ENCODE peak calls at places on chromosome 1, in nine cellular contexts. V is K562, F is neuronal stem cell, A is mesendoderm, J is PC-3, O is adipocyte, G is neural progenitor cell, T is HCT116, Q is NT2/D1. Z is an unnamed sample.

GRCh38 chr1:8097077-8097799 is 71.1 kb upstream of the ERRFI1 start:
- DNase-seq in V (no peak), T (peak; percentile 98), F (no peak), O (peak; percentile 78), Q (no peak), G (no peak), J (peak; percentile 98), A (no peak), Z (no peak)

GRCh38 chr1:245673920-245674414 is 519.2 kb downstream of the KIF26B start:
- DNase-seq in Q (no peak), T (no peak), G (no peak), F (no peak), O (peak; percentile 17), V (no peak), J (peak; percentile 13), A (no peak), Z (no peak)

GRCh38 chr1:65477414-65478378 is 57.2 kb downstream of the LEPR start:
- DNase-seq in J (no peak), T (no peak), F (no peak), G (no peak), O (peak; percentile 48), Q (no peak), V (no peak), A (no peak), Z (no peak)

GRCh38 chr1:1088036-1088800 is 14.1 kb upstream of the RNF223 start:
- DNase-seq in V (no peak), T (no peak), J (no peak), A (no peak), G (no peak), Q (no peak), O (no peak), F (no peak), Z (no peak)

GRCh38 chr1:57017201-57017600 is 51.4 kb upstream of the C8B start:
- DNase-seq in G (no peak), A (peak; percentile 51), F (peak; percentile 37), O (no peak), V (no peak), Q (peak; percentile 67), J (peak; percentile 8), T (no peak), Z (no peak)

GRCh38 chr1:172356620-172357019 is 63.9 kb upstream of the C1orf105 start:
- DNase-seq in J (peak; percentile 95), A (no peak), G (no peak), F (no peak), V (no peak), Q (no peak), T (peak; percentile 56), O (peak; percentile 51), Z (no peak)

GRCh38 chr1:101115112-101115511 is 89.5 kb upstream of the DPH5 start:
- DNase-seq in F (no peak), G (no peak), A (no peak), Q (no peak), J (no peak), T (no peak), O (no peak), V (no peak), Z (no peak)

GRCh38 chr1:102919659-102920058 is 188.7 kb downstream of the COL11A1 start:
- DNase-seq in V (no peak), O (peak; percentile 65), J (peak; percentile 35), A (no peak), T (no peak), G (no peak), F (no peak), Q (no peak), Z (no peak)

GRCh38 chr1:228446849-228447248 is 30.2 kb upstream of the TRIM17 start:
- DNase-seq in O (no peak), G (peak; percentile 55), Q (no peak), F (no peak), V (no peak), T (no peak), J (no peak), A (no peak), Z (no peak)

GRCh38 chr1:87449348-87449963 is 120.8 kb downstream of the LMO4 start:
- DNase-seq in V (no peak), A (no peak), J (peak; percentile 30), Q (no peak), F (no peak), O (no peak), T (no peak), G (no peak), Z (no peak)

GRCh38 chr1:87451229-87451900 is 122.7 kb downstream of the LMO4 start:
- DNase-seq in O (peak; percentile 8), Q (no peak), T (no peak), A (no peak), V (no peak), G (no peak), F (no peak), J (no peak), Z (no peak)

GRCh38 chr1:87450615-87451209 is 122.0 kb downstream of the LMO4 start:
- DNase-seq in Q (no peak), J (peak; percentile 29), F (no peak), V (peak; percentile 11), A (peak; percentile 57), G (peak; percentile 36), O (no peak), T (no peak), Z (no peak)

GRCh38 chr1:87452648-87453047 is 124.0 kb downstream of the LMO4 start:
- DNase-seq in V (no peak), T (no peak), G (no peak), F (no peak), J (no peak), A (no peak), O (no peak), Q (no peak), Z (no peak)

DNA sequence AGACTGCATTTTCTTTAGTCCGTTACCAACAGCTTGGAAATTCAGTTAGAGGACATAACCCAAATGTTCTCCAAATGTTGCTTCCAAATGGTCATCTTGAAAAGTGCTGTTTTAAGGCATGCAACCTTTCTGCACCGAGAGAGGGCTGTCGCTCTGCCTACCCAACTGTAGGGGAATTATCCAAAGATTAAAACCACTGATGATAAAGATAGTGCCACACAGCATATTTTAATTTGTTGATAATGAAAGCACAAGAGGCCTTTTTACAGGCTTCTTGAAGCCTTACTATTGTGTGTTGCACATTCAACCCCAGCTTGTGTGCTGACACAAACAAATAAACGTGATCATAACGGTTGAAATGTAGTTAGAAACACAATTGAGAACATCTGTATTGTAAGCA is 121.5 kb downstream of the LMO4 start:
- DNase-seq in Q (no peak), V (no peak), F (no peak), J (no peak), G (no peak), A (no peak), T (no peak), O (no peak), Z (no peak)
- H3K9ac ChIP-seq in Q (no peak overlapping the region), V (no peak overlapping the region), F (no peak overlapping the region), J (no peak overlapping the region), G (no peak overlapping the region), A (no peak overlapping the region), T (no peak overlapping the region), O (no peak overlapping the region), Z (no peak overlapping the region)

GRCh38 chr1:167634435-167634834 is 4.4 kb downstream of the RCSD1 start:
- DNase-seq in F (no peak), G (no peak), Q (no peak), J (peak; percentile 91), T (no peak), V (no peak), A (no peak), O (no peak), Z (no peak)
- H3K27me3 ChIP-seq in F (peaks cover 2% of the 10 kb centered on the region), G (peaks cover 70% of the 10 kb centered on the region), Q (peaks cover 46% of the 10 kb centered on the region), J (peaks cover 41% of the 10 kb centered on the region), T (no peaks in the 10 kb centered on the region), V (no peaks in the 10 kb centered on the region), A (peaks cover 3% of the 10 kb centered on the region), O (peaks cover 17% of the 10 kb centered on the region), Z (no peaks in the 10 kb centered on the region)

GRCh38 chr1:224544711-224545110 is 71.4 kb upstream of the CNIH3 start:
- DNase-seq in J (no peak), T (no peak), A (no peak), F (no peak), Q (no peak), G (no peak), O (no peak), V (no peak), Z (no peak)

GRCh38 chr1:224544276-224544675 is 71.8 kb upstream of the CNIH3 start:
- DNase-seq in F (no peak), T (no peak), G (no peak), Q (no peak), J (no peak), V (no peak), O (no peak), A (no peak), Z (no peak)

GRCh38 chr1:224542783-224543440 is 73.2 kb upstream of the CNIH3 start:
- DNase-seq in Q (peak; percentile 46), A (peak; percentile 86), G (no peak), J (peak; percentile 99), O (peak; percentile 62), T (peak; percentile 84), F (no peak), V (peak; percentile 66), Z (peak; percentile 68)

GRCh38 chr1:224541901-224542610 is 74.1 kb upstream of the CNIH3 start:
- DNase-seq in Q (no peak), T (no peak), J (peak; percentile 68), V (no peak), F (no peak), G (no peak), A (no peak), O (no peak), Z (no peak)

DNA sequence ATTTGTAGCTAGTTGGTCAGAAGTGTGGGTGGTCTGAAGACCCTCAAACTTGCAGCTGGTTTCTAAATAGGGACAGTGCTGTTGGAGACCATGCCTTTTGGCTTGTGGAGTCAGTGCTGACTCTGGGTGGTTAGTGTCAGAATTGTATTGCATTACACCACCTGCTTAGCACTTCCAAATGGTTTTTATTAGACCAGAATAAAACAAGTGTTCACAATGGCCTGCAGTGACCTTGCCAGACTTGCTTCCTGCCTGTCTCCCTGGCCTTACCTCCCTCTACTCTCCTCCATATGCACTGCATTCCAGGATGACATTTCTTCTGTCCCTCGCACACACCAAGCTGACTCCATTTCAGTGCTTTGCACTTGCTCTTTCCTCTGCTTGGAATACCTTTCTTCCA is 72.7 kb upstream of the CNIH3 start:
- DNase-seq in F (no peak), Q (no peak), G (no peak), T (no peak), O (no peak), A (no peak), V (no peak), J (peak; percentile 35), Z (no peak)
- H3K9ac ChIP-seq in F (no peak overlapping the region), Q (no peak overlapping the region), G (no peak overlapping the region), T (no peak overlapping the region), O (peak overlapping the region; percentile 37), A (no peak overlapping the region), V (no peak overlapping the region), J (peak overlapping the region; percentile 59), Z (no peak overlapping the region)

DNA sequence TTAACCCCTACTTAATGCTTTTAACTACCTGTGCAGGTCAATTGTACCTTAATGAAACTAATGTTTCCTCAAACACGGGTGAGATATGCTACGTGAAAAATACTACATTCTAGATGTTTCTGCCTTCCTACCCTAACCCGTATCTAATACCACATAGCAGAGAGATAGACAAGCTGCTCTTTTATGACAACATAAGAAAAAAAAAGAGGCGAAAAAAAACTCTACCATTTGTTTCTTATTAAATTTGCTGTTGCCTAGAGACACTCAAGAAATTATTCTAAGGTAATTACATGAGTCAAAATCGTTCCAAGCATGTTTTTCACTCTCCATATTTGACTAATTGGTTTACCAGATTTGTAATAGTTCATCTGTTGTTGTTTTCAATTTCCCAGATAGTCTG is 27.4 kb downstream of the PALMD start:
- DNase-seq in G (no peak), A (no peak), V (no peak), Q (no peak), J (no peak), O (peak; percentile 39), F (no peak), T (no peak), Z (no peak)
- H3K27me3 ChIP-seq in G (no peaks in the 10 kb centered on the region), A (no peaks in the 10 kb centered on the region), V (no peaks in the 10 kb centered on the region), Q (no peaks in the 10 kb centered on the region), J (no peaks in the 10 kb centered on the region), O (no peaks in the 10 kb centered on the region), F (no peaks in the 10 kb centered on the region), T (no peaks in the 10 kb centered on the region), Z (no peaks in the 10 kb centered on the region)

Z was measured in DND-41.